ENCODE peak calls at places on chromosomes 5 and 9, in ten cellular contexts. X, F, G, E, Y, T, J, I, H and N are unnamed samples.

GRCh38 chr9:123157216-123157615 is 111.2 kb downstream of the STRBP start:
- DNase-seq in X (no peak), F (no peak), G (no peak), E (no peak), Y (no peak), T (no peak), J (peak), I (no peak), H (no peak), N (no peak)

GRCh38 chr5:154309361-154309725 is 118.8 kb downstream of the GALNT10 start:
- DNase-seq in X (no peak), F (no peak), G (peak), E (peak), Y (no peak), T (no peak), J (peak), I (no peak), H (no peak), N (no peak)

GRCh38 chr5:141245250-141245717 is at the start of gene PCDHB15:
- DNase-seq in X (no peak), F (no peak), G (peak), E (no peak), Y (no peak), T (no peak), J (no peak), I (no peak), H (no peak), N (no peak)

GRCh38 chr9:127187231-127187956 is 65.0 kb upstream of the ANGPTL2 start:
- DNase-seq in X (peak), F (peak), G (peak), E (peak), Y (no peak), T (no peak), J (peak), I (no peak), H (peak), N (peak)

GRCh38 chr9:9998491-9999287 is 614.1 kb downstream of the PTPRD start:
- DNase-seq in X (no peak), F (no peak), G (no peak), E (peak), Y (no peak), T (no peak), J (no peak), I (no peak), H (no peak), N (peak)

GRCh38 chr5:75869891-75870290 is 152.7 kb upstream of the POC5 start:
- DNase-seq in X (no peak), F (no peak), G (no peak), E (no peak), Y (no peak), T (no peak), J (no peak), I (no peak), H (no peak), N (peak)

GRCh38 chr5:40736103-40736875 is 19.5 kb downstream of the TTC33 start:
- DNase-seq in X (no peak), F (no peak), G (peak), E (peak), Y (no peak), T (no peak), J (peak), I (peak), H (no peak), N (peak)

GRCh38 chr9:19985081-19985480 is 196.2 kb upstream of the SLC24A2 start:
- DNase-seq in X (no peak), F (no peak), G (no peak), E (no peak), Y (no peak), T (no peak), J (no peak), I (no peak), H (no peak), N (no peak)

GRCh38 chr9:74025402-74025894 is 471.7 kb upstream of the RORB start:
- DNase-seq in X (no peak), F (no peak), G (peak), E (no peak), Y (no peak), T (no peak), J (peak), I (no peak), H (no peak), N (peak)

GRCh38 chr5:159286420-159287035 is 23.4 kb downstream of the UBLCP1 start:
- DNase-seq in X (no peak), F (no peak), G (peak), E (peak), Y (no peak), T (no peak), J (peak), I (peak), H (no peak), N (no peak)

GRCh38 chr9:76036762-76037161 is 146.3 kb downstream of the PCSK5 start:
- DNase-seq in X (no peak), F (no peak), G (no peak), E (no peak), Y (no peak), T (no peak), J (no peak), I (no peak), H (no peak), N (no peak)

GRCh38 chr5:14445581-14446290 is 135.9 kb upstream of the OTULINL start:
- DNase-seq in X (no peak), F (no peak), G (no peak), E (peak), Y (no peak), T (no peak), J (peak), I (no peak), H (no peak), N (no peak)

GRCh38 chr5:149887622-149888183 is 56.9 kb downstream of the PDE6A start:
- DNase-seq in X (no peak), F (no peak), G (peak), E (peak), Y (no peak), T (no peak), J (peak), I (no peak), H (no peak), N (no peak)

GRCh38 chr9:133782157-133783130 is 44.3 kb upstream of the SARDH start:
- DNase-seq in X (peak), F (peak), G (peak), E (peak), Y (peak), T (peak), J (peak), I (peak), H (peak), N (peak)

GRCh38 chr5:61631438-61631941 is 299.4 kb downstream of the ZSWIM6 start:
- DNase-seq in X (peak), F (no peak), G (no peak), E (no peak), Y (no peak), T (peak), J (peak), I (no peak), H (peak), N (no peak)

GRCh38 chr9:123246534-123246933 is 21.9 kb downstream of the STRBP start:
- DNase-seq in X (no peak), F (no peak), G (no peak), E (no peak), Y (no peak), T (no peak), J (peak), I (no peak), H (no peak), N (no peak)